ENCODE peak calls at places on chromosomes 3 and 15, in four cellular contexts. R is endodermal cell, H is IMR-90, J is aorta. X is an unnamed sample.
A peak's percentile ranks its signal among the peaks of the same experiment; 100 is the strongest.

GRCh38 chr3:30631237-30631961 is 25.0 kb downstream of the TGFBR2 start:
- DNase-seq in H (no peak), R (no peak), J (no peak), X (no peak)

GRCh38 chr15:77036537-77037474 is 34.1 kb downstream of the TSPAN3 start:
- DNase-seq in R (peak; percentile 38), J (peak; percentile 65), H (no peak), X (peak; percentile 10)

GRCh38 chr15:44296625-44297524 is 8.4 kb downstream of the GOLM2 start:
- DNase-seq in H (peak; percentile 78), J (no peak), R (no peak), X (no peak)

GRCh38 chr3:42025388-42026138 is 63.7 kb upstream of the ULK4 start:
- DNase-seq in R (peak; percentile 93), H (peak; percentile 99), J (peak; percentile 94), X (peak; percentile 92)

GRCh38 chr3:112334709-112335108 is 1.8 kb downstream of the CD200 start:
- DNase-seq in J (no peak), H (no peak), R (no peak), X (no peak)

GRCh38 chr15:40137011-40137906 is 23.6 kb upstream of the BUB1B start:
- DNase-seq in H (no peak), R (peak; percentile 71), J (no peak), X (no peak)

GRCh38 chr3:168511428-168512014 is 415.8 kb upstream of the GOLIM4 start:
- DNase-seq in H (peak; percentile 20), R (no peak), J (no peak), X (no peak)

GRCh38 chr15:56369234-56369633 is 4.0 kb downstream of the TEX9 start:
- DNase-seq in J (no peak), R (no peak), H (no peak), X (no peak)

GRCh38 chr3:13040381-13041074 is 32.7 kb downstream of the IQSEC1 start:
- DNase-seq in J (no peak), H (no peak), R (no peak), X (no peak)

GRCh38 chr3:44414517-44415090 is 62.9 kb downstream of the ZNF445 start:
- DNase-seq in J (no peak), R (peak; percentile 31), H (no peak), X (no peak)

GRCh38 chr15:74808073-74808839 is 4.4 kb upstream of the LMAN1L start:
- DNase-seq in H (peak; percentile 15), J (no peak), R (no peak), X (no peak)

GRCh38 chr3:73547427-73548036 is 77.2 kb downstream of the PDZRN3 start:
- DNase-seq in H (peak; percentile 94), R (no peak), J (no peak), X (peak; percentile 36)

GRCh38 chr3:29693863-29694262 is 413.0 kb downstream of the RBMS3 start:
- DNase-seq in J (no peak), R (peak; percentile 70), H (peak; percentile 87), X (no peak)

GRCh38 chr15:69500339-69500738 is 47.7 kb downstream of the RPLP1 start:
- DNase-seq in J (no peak), R (peak; percentile 21), H (no peak), X (no peak)

GRCh38 chr15:51533672-51534398 is 88.7 kb downstream of the DMXL2 start:
- DNase-seq in J (no peak), R (no peak), H (peak; percentile 11), X (no peak)

GRCh38 chr3:185094691-185095090 is 58.2 kb downstream of the C3orf70 start:
- DNase-seq in J (no peak), R (no peak), H (peak; percentile 23), X (no peak)

GRCh38 chr3:190807719-190808375 is 54.6 kb downstream of the GMNC start:
- DNase-seq in R (no peak), H (no peak), J (no peak), X (peak; percentile 16)

GRCh38 chr3:156837130-156837529 is 11.0 kb downstream of the LEKR1 start:
- DNase-seq in H (peak; percentile 70), R (no peak), J (no peak), X (no peak)

GRCh38 chr3:88061749-88062148 is 2.7 kb downstream of the ZNF654 start:
- DNase-seq in J (no peak), H (no peak), R (no peak), X (no peak)

GRCh38 chr3:114308830-114309229 is 15.0 kb downstream of the TIGIT start:
- DNase-seq in R (no peak), H (no peak), J (no peak), X (no peak)

GRCh38 chr15:31391687-31392671 is 65.3 kb downstream of the KLF13 start:
- DNase-seq in R (peak; percentile 86), J (peak; percentile 91), H (peak; percentile 62), X (peak; percentile 84)

GRCh38 chr3:41418961-41419691 is 219.8 kb downstream of the CTNNB1 start:
- DNase-seq in J (no peak), H (peak; percentile 45), R (peak; percentile 63), X (no peak)

GRCh38 chr15:52362497-52362896 is 66.9 kb upstream of the MYO5C start:
- DNase-seq in R (no peak), J (no peak), H (peak; percentile 73), X (no peak)

GRCh38 chr3:194203482-194204035 is 67.6 kb downstream of the HES1 start:
- DNase-seq in R (peak; percentile 59), H (no peak), J (no peak), X (no peak)

GRCh38 chr3:107897471-107898180 is 193.2 kb downstream of the CD47 start:
- DNase-seq in R (no peak), J (no peak), H (peak; percentile 41), X (no peak)

GRCh38 chr3:118137783-118138182 is 896.9 kb downstream of the IGSF11 start:
- DNase-seq in H (no peak), R (no peak), J (no peak), X (no peak)

GRCh38 chr3:132034097-132034485 is 723 bp downstream of the CPNE4 start:
- DNase-seq in J (no peak), R (peak; percentile 61), H (no peak), X (no peak)
- H3K4me3 ChIP-seq in J (peak overlapping the region; percentile 40), R (peak overlapping the region; percentile 90), H (no peak overlapping the region), X (no peak overlapping the region)

DNA sequence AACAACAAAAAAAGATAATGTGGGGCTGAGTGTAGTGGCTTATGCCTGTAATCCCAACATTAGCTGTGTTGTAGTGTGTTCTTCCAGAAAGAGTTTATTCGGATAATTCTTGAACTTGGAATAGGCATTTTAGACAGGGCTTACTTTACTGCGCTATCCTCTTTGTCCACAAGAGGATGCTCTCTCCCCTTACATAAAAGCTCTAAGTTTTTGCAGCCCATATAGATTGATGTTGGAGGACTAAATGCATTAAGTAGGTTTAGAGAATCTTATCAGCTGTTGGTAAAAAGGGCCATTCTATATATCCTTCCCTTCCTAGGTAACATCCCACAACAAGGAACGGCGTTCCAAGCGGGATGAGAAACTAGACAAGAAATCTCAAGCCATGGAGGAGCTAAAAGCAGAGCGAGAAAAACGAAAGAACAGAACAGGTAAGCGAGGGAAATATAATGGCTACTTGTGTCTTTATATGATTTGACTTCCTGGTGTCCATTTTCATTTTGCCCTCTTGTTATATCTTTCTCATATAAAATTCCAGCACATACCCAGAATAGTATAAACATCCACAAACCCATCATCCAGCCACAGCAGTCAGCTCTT is 27.8 kb upstream of the ITPKA start:
- DNase-seq in R (no peak), J (no peak), H (peak; percentile 74), X (no peak)
- H3K36me3 ChIP-seq in R (peaks cover 78% of the 10 kb centered on the region), J (peaks cover 5% of the 10 kb centered on the region), H (peaks cover 33% of the 10 kb centered on the region), X (no peaks in the 10 kb centered on the region)

GRCh38 chr3:9957214-9957613 is 5.0 kb upstream of the PRRT3 start:
- DNase-seq in J (no peak), H (peak; percentile 33), R (no peak), X (no peak)
- H3K4me1 ChIP-seq in J (no peaks in the 10 kb centered on the region), H (peaks cover 6% of the 10 kb centered on the region), R (no peaks in the 10 kb centered on the region), X (no peaks in the 10 kb centered on the region)

DNA sequence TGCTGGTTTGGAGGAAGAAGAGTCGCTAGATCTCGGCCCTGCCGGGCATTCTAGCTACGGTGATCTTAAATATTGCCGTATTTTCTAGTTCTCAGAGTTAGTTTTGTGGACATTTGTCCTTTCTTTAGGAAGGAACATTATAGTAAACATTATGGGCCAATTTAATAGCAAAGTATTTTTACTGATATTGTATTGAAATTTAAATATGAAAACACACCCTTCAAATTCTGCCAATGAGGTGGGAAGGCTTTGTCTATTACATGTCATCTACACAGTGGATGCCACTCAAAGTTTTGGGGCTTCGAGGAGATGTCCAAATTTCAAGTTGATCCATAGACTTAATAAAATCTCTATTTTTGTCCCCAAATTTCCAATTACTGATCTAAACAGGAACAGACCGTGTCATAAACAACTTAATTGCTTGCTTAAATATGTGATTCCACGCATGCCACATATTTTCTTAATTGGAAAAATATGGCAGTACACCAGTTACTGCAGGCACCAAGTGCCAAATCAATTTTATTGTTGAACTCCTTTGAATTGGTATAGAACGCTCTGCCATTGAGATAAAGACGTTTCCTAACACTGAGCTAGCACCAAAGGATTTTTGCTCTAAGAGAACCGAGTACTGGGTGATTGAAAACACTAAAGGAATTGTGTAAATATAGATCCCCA is 1.7 kb downstream of the SHOX2 start:
- DNase-seq in H (no peak), J (no peak), R (no peak), X (no peak)
- H3K4me3 ChIP-seq in H (peak overlapping the region; percentile 64), J (peak overlapping the region; percentile 45), R (peak overlapping the region; percentile 77), X (no peak overlapping the region)

GRCh38 chr3:49313902-49314676 is 25.8 kb downstream of the USP4 start:
- DNase-seq in J (no peak), H (peak; percentile 60), R (no peak), X (no peak)

GRCh38 chr3:49311283-49311682 is 28.6 kb downstream of the USP4 start:
- DNase-seq in J (no peak), H (no peak), R (no peak), X (no peak)

DNA sequence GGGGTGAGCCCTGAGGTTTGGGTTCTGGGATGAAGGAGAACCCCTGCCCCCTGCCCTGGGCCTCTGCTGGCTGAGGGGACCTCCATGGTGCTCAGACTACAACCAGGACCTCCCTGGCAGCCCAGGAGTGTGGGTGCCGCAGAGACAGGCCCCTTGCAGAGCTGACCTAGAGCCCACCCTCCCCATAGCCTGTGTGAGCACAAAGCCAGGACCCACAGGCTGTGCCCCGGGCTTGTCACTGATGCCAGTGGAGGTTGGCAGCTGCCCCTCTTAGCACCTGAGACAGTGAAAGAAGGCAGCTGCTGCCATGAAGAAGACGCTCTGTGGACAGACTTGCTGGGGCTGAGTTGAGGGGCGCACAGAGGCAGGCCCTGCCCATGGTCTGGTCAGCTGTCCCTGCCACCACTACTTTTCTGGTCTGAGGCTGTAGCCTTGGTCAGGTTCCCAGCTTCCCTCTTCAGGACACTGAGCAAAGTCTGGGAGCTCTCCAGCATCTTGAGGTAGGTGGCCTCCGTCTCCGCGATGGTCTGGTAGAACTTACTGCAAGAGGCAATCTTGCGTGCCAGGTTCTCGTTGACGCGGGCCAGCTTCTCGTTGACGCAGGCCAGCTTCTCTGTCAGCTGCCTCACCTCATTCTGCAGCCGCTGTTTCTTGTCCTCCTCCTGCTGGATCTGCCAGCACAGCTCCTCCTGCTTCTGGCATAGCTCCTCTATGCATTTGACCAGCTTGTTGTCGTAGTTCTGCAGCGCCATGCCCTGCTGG is 23.0 kb downstream of the USP4 start:
- DNase-seq in J (peak; percentile 67), H (no peak), R (no peak), X (no peak)
- H3K36me3 ChIP-seq in J (peaks cover 9% of the 10 kb centered on the region), H (peaks cover 41% of the 10 kb centered on the region), R (peaks cover 63% of the 10 kb centered on the region), X (no peaks in the 10 kb centered on the region)